ENCODE peak calls at places on chromosomes 13 and 19, in eight cellular contexts. T is HepG2, S is suprapubic skin, I is GM23338, V is H1, D is breast epithelium, K is transverse colon, N is HCT116. G is an unnamed sample. For H3K4me1, the result is how much of the 10 kb centered on the place peaks cover.

GRCh38 chr19:20151617-20152145 is 15.3 kb upstream of the ZNF486 start:
- DNase-seq in T (no peak), S (no peak), I (peak), V (no peak), D (no peak), K (no peak), N (no peak), G (no peak)

GRCh38 chr13:35978607-35979316 is 152.4 kb downstream of the DCLK1 start:
- DNase-seq in T (peak), S (no peak), I (peak), V (peak), D (no peak), K (no peak), N (peak), G (no peak)

GRCh38 chr13:110298566-110299321 is 8.2 kb downstream of the COL4A1 start:
- DNase-seq in T (no peak), S (no peak), I (peak), V (peak), D (no peak), K (no peak), N (no peak), G (peak)

GRCh38 chr13:99027260-99027659 is 49.4 kb upstream of the DOCK9 start:
- DNase-seq in T (no peak), S (no peak), I (no peak), V (no peak), D (no peak), K (no peak), N (no peak), G (no peak)

GRCh38 chr19:8614455-8614854 is 3.9 kb upstream of the ADAMTS10 start:
- DNase-seq in T (no peak), S (no peak), I (no peak), V (no peak), D (no peak), K (no peak), N (no peak), G (no peak)

GRCh38 chr19:16836115-16836905 is 7.1 kb downstream of the SIN3B start:
- DNase-seq in T (no peak), S (no peak), I (peak), V (no peak), D (peak), K (peak), N (no peak), G (peak)

GRCh38 chr13:105579821-105580707 is 955.4 kb downstream of the EFNB2 start:
- DNase-seq in T (no peak), S (no peak), I (no peak), V (no peak), D (no peak), K (no peak), N (no peak), G (no peak)

GRCh38 chr13:39483326-39483725 is 119.7 kb downstream of the LHFPL6 start:
- DNase-seq in T (no peak), S (no peak), I (no peak), V (no peak), D (no peak), K (no peak), N (no peak), G (no peak)

GRCh38 chr19:36340786-36341386 is 38.1 kb downstream of the ZFP14 start:
- DNase-seq in T (no peak), S (no peak), I (no peak), V (no peak), D (no peak), K (no peak), N (no peak), G (no peak)

GRCh38 chr19:5955638-5955935 is 22.4 kb downstream of the RANBP3 start:
- DNase-seq in T (no peak), S (no peak), I (no peak), V (no peak), D (no peak), K (no peak), N (no peak), G (no peak)
- H3K4me1 ChIP-seq in T (half or more), S (half or more), I (half or more), V (under half), D (under half), K (half or more), N (under half), G (half or more)

GRCh38 chr19:18904334-18905057 is 8.5 kb upstream of the CERS1 start:
- DNase-seq in T (no peak), S (peak), I (no peak), V (no peak), D (no peak), K (no peak), N (no peak), G (no peak)

GRCh38 chr19:18905058-18905456 is 9.1 kb upstream of the CERS1 start:
- DNase-seq in T (no peak), S (no peak), I (no peak), V (no peak), D (no peak), K (no peak), N (no peak), G (no peak)

GRCh38 chr19:18905520-18906236 is 9.7 kb upstream of the CERS1 start:
- DNase-seq in T (no peak), S (peak), I (no peak), V (no peak), D (no peak), K (no peak), N (no peak), G (no peak)

GRCh38 chr19:18901503-18901890 is 5.5 kb upstream of the CERS1 start:
- DNase-seq in T (no peak), S (no peak), I (no peak), V (no peak), D (no peak), K (no peak), N (no peak), G (no peak)

DNA sequence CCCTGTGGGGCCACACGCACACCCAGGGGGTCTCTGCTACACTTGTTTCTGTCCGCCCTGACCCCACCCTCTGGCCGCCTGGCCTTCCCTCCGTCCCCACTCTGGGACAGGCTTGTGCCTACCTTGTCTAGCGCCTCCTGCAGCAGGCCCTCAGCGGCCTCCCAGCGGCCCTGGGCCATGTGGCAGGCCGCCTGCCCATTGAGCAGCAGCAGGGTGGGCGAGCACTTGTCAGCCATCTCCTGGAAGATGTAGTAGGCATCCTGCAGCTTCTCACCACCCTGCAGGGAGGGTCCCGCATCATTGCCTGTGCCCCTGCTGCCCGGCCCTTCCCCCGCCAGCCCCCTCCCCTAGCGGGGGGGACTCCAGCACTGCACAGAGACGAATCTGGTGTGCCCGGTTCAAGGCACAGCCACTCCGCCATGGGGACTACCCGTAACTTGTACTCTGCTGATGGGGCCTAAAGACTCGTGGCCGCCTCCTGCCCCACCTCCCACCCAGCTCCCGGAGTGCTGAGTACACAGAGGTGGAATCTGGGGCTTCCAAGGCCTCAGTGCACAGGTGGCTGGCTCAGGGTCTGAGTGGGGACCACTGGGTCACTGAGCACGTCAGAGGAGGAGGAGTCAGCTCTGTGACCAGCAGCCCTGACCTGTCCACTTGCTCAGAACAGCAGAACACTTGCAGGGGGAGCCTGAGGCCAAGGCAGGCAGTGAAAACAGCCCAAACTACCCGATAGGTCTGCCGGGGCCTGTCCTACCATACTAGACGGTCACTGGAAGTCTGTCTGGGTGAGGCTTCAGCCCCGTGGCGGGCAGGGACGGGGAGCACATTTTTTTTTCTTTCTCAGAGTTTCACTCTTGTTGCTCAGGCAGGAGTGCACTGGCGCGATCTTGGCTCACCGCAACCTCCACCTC is 7.4 kb upstream of the CERS1 start:
- DNase-seq in T (no peak), S (peak), I (peak), V (no peak), D (no peak), K (no peak), N (no peak), G (no peak)
- TF ChIP-seq POLR2AphosphoS5 in T (no peak), S (no peak), I (no peak), V (no peak), D (no peak), K (no peak), N (no peak), G (no peak)

GRCh38 chr19:18743281-18743825 is 47.8 kb downstream of the COMP start:
- DNase-seq in T (no peak), S (no peak), I (no peak), V (no peak), D (no peak), K (peak), N (no peak), G (no peak)

GRCh38 chr19:18742838-18743237 is 48.3 kb downstream of the COMP start:
- DNase-seq in T (no peak), S (no peak), I (no peak), V (no peak), D (no peak), K (peak), N (no peak), G (no peak)

GRCh38 chr19:18741566-18742121 is 49.5 kb downstream of the COMP start:
- DNase-seq in T (peak), S (no peak), I (no peak), V (no peak), D (peak), K (peak), N (no peak), G (no peak)

GRCh38 chr19:18741124-18741493 is 50.0 kb downstream of the COMP start:
- DNase-seq in T (no peak), S (no peak), I (no peak), V (no peak), D (no peak), K (no peak), N (no peak), G (no peak)

GRCh38 chr19:18742324-18742723 is 48.8 kb downstream of the COMP start:
- DNase-seq in T (no peak), S (no peak), I (no peak), V (no peak), D (no peak), K (no peak), N (no peak), G (no peak)
- H3K4me1 ChIP-seq in T (half or more), S (under half), I (under half), V (under half), D (under half), K (under half), N (under half), G (under half)

DNA sequence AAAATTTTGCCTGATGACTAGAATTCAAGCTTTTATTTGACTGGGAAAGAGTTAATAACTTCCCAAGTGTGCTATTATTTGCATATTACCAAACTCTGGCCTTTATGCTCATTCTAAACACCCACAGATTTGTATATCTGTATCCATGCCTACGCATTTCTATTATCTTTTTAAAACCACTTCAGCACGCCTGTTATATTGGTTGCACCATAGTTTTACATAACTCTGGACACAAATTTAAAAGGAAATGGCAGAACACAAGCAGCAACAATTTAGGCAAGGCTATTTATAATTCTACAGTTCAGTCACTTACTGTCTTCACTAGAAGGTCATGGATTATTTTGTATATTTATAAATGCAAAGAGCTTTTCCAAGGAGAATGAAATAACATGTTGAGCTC is 3.7 kb upstream of the RASL11A start:
- DNase-seq in T (no peak), S (no peak), I (no peak), V (no peak), D (no peak), K (no peak), N (no peak), G (no peak)
- TF ChIP-seq POLR2AphosphoS5 in T (no peak), S (no peak), I (no peak), V (no peak), D (no peak), K (no peak), N (no peak), G (no peak)

DNA sequence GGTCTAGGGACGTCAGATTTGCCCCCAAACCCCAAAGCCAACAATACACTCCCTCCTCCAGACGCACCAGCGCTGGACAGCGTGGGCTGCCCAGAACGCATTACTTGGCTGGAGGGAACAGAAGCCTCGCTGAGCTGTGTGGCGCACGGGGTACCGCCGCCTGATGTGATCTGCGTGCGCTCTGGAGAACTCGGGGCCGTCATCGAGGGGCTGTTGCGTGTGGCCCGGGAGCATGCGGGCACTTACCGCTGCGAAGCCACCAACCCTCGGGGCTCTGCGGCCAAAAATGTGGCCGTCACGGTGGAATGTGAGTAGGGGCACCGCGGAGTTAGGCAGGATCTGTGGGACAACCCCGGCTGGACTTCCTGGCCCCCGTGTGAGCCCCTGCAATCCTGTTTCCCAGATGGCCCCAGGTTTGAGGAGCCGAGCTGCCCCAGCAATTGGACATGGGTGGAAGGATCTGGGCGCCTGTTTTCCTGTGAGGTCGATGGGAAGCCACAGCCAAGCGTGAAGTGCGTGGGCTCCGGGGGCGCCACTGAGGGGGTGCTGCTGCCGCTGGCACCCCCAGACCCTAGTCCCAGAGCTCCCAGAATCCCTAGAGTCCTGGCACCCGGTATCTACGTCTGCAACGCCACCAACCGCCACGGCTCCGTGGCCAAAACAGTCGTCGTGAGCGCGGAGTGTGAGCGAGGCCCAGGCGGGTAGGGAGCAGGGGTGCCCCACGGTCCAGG is 4.0 kb downstream of the ICAM5 start:
- DNase-seq in T (no peak), S (no peak), I (peak), V (no peak), D (no peak), K (no peak), N (no peak), G (no peak)
- H3K4me1 ChIP-seq in T (under half), S (half or more), I (under half), V (under half), D (under half), K (half or more), N (under half), G (half or more)

GRCh38 chr13:58018865-58019264 is 387.3 kb downstream of the PCDH17 start:
- DNase-seq in T (no peak), S (no peak), I (no peak), V (no peak), D (no peak), K (no peak), N (no peak), G (no peak)

GRCh38 chr13:58018020-58018419 is 386.5 kb downstream of the PCDH17 start:
- DNase-seq in T (no peak), S (no peak), I (no peak), V (no peak), D (no peak), K (no peak), N (no peak), G (no peak)
- TF ChIP-seq POLR2AphosphoS5 in T (no peak), S (no peak), I (no peak), V (no peak), D (no peak), K (no peak), N (no peak), G (no peak)

GRCh38 chr19:1399079-1399478 is 2.3 kb downstream of the GAMT start:
- DNase-seq in T (no peak), S (no peak), I (no peak), V (no peak), D (no peak), K (no peak), N (no peak), G (no peak)
- H3K4me1 ChIP-seq in T (half or more), S (half or more), I (under half), V (under half), D (under half), K (under half), N (half or more), G (under half)

GRCh38 chr19:11024259-11024658 is 63.4 kb downstream of the SMARCA4 start:
- DNase-seq in T (no peak), S (no peak), I (no peak), V (no peak), D (no peak), K (no peak), N (no peak), G (no peak)
- TF ChIP-seq POLR2AphosphoS5 in T (no peak), S (no peak), I (no peak), V (no peak), D (no peak), K (no peak), N (no peak), G (peak)

G was measured in spleen.